ENCODE peak calls at places on chromosomes 1 and 21, in seven cellular contexts. H, W, L, S, C, T and U are unnamed samples.

GRCh38 chr21:41800425-41801186 is 33.8 kb upstream of the RIPK4 start:
- DNase-seq in H (no peak), C (no peak), W (no peak), S (no peak), L (no peak), T (no peak), U (no peak)

GRCh38 chr1:180157108-180157507 is 2.4 kb downstream of the QSOX1 start:
- DNase-seq in L (peak; percentile 55), H (no peak), W (no peak), T (no peak), S (no peak), C (no peak), U (no peak)

GRCh38 chr1:76764638-76765572 is 102.4 kb upstream of the ST6GALNAC5 start:
- DNase-seq in S (no peak), T (no peak), C (no peak), H (peak; percentile 16), W (peak; percentile 84), L (no peak), U (peak; percentile 72)

GRCh38 chr1:41629571-41629970 is 145.1 kb upstream of the EDN2 start:
- DNase-seq in T (no peak), C (no peak), L (peak; percentile 42), W (no peak), H (no peak), S (peak; percentile 37), U (no peak)

GRCh38 chr1:86419277-86419903 is 4.6 kb upstream of the CLCA2 start:
- DNase-seq in H (peak; percentile 10), W (peak; percentile 38), C (peak; percentile 64), L (no peak), S (peak; percentile 79), T (peak; percentile 54), U (no peak)

GRCh38 chr1:9542425-9542824 is 3.2 kb downstream of the SLC25A33 start:
- DNase-seq in L (no peak), T (no peak), W (no peak), S (peak; percentile 43), C (no peak), H (no peak), U (no peak)

GRCh38 chr1:63621698-63622097 is 28.5 kb downstream of the PGM1 start:
- DNase-seq in C (no peak), T (no peak), S (no peak), L (no peak), W (no peak), H (no peak), U (no peak)

GRCh38 chr1:170776777-170777176 is 112.8 kb downstream of the PRRX1 start:
- DNase-seq in T (no peak), H (no peak), W (no peak), L (no peak), C (no peak), S (no peak), U (no peak)

GRCh38 chr1:224894915-224895314 is 34.6 kb upstream of the DNAH14 start:
- DNase-seq in H (no peak), W (peak; percentile 35), T (peak; percentile 61), L (no peak), C (no peak), S (peak; percentile 15), U (no peak)

GRCh38 chr1:221696740-221697461 is 45.0 kb downstream of the DUSP10 start:
- DNase-seq in S (no peak), L (no peak), C (no peak), H (no peak), T (no peak), W (no peak), U (no peak)

GRCh38 chr1:94721240-94721639 is 98.9 kb upstream of the SLC44A3 start:
- DNase-seq in W (no peak), T (no peak), S (no peak), L (no peak), C (no peak), H (no peak), U (no peak)

GRCh38 chr1:201346337-201346939 is 31.0 kb downstream of the TNNT2 start:
- DNase-seq in T (peak; percentile 69), C (peak; percentile 82), S (peak; percentile 55), L (peak; percentile 27), H (no peak), W (peak; percentile 36), U (no peak)

GRCh38 chr1:109438798-109439297 is 12.6 kb upstream of the PSMA5 start:
- DNase-seq in W (no peak), C (no peak), L (peak; percentile 66), T (no peak), S (no peak), H (no peak), U (no peak)

GRCh38 chr1:221782461-221782860 is 40.6 kb upstream of the DUSP10 start:
- DNase-seq in L (no peak), S (no peak), H (no peak), C (no peak), W (no peak), T (no peak), U (peak; percentile 13)

GRCh38 chr1:67604778-67605177 is 80.2 kb upstream of the GADD45A start:
- DNase-seq in W (peak; percentile 6), C (no peak), S (no peak), L (no peak), H (no peak), T (no peak), U (no peak)

GRCh38 chr1:89047734-89048133 is 17.3 kb downstream of the GBP1 start:
- DNase-seq in T (no peak), L (no peak), W (no peak), H (no peak), C (no peak), S (no peak), U (no peak)

GRCh38 chr1:25568090-25568833 is 24.9 kb downstream of the LDLRAP1 start:
- DNase-seq in W (peak; percentile 12), C (peak; percentile 67), H (peak; percentile 52), S (no peak), T (peak; percentile 82), L (peak; percentile 33), U (peak; percentile 51)

GRCh38 chr1:156291226-156292061 is 4.0 kb downstream of the GLMP start:
- DNase-seq in L (no peak), S (no peak), H (peak; percentile 95), W (no peak), T (peak; percentile 94), C (peak; percentile 92), U (no peak)

GRCh38 chr1:12244078-12244477 is 14.2 kb downstream of the VPS13D start:
- DNase-seq in H (no peak), L (no peak), T (peak; percentile 71), C (no peak), S (peak; percentile 30), W (no peak), U (no peak)

GRCh38 chr1:66266350-66266749 is 267.6 kb upstream of the SGIP1 start:
- DNase-seq in W (peak; percentile 66), S (no peak), L (no peak), C (no peak), T (no peak), H (peak; percentile 28), U (peak; percentile 34)

GRCh38 chr1:147117109-147117508 is 55.2 kb downstream of the PRKAB2 start:
- DNase-seq in C (no peak), L (no peak), S (no peak), H (no peak), W (no peak), T (no peak), U (no peak)

GRCh38 chr1:163054056-163054706 is 15.0 kb upstream of the RGS4 start:
- DNase-seq in H (peak; percentile 15), T (peak; percentile 10), W (peak; percentile 22), S (no peak), C (no peak), L (no peak), U (peak; percentile 41)

GRCh38 chr1:38009088-38009840 is 3.3 kb upstream of the UTP11 start:
- DNase-seq in L (peak; percentile 61), W (no peak), S (peak; percentile 34), C (no peak), T (no peak), H (no peak), U (no peak)

GRCh38 chr1:191629836-191630235 is 528.4 kb upstream of the RGS18 start:
- DNase-seq in H (no peak), W (no peak), L (no peak), C (peak; percentile 11), S (no peak), T (no peak), U (no peak)

GRCh38 chr1:3503525-3503886 is 49.0 kb downstream of the ARHGEF16 start:
- DNase-seq in L (no peak), C (no peak), S (no peak), T (no peak), W (no peak), H (no peak), U (no peak)

GRCh38 chr1:25689686-25690381 is 73.2 kb downstream of the MAN1C1 start:
- DNase-seq in H (no peak), C (no peak), S (no peak), W (no peak), T (no peak), L (no peak), U (no peak)

GRCh38 chr1:203287109-203287893 is 18.0 kb upstream of the BTG2 start:
- DNase-seq in W (peak; percentile 61), C (no peak), T (no peak), S (peak; percentile 99), H (peak; percentile 90), L (no peak), U (no peak)

GRCh38 chr1:222171005-222171404 is 376.9 kb downstream of the HHIPL2 start:
- DNase-seq in C (peak; percentile 16), L (peak; percentile 70), H (peak; percentile 66), S (peak; percentile 53), W (peak; percentile 41), T (peak; percentile 60), U (no peak)

GRCh38 chr1:162166934-162167615 is 97.6 kb downstream of the NOS1AP start:
- DNase-seq in L (no peak), T (no peak), C (no peak), S (no peak), H (no peak), W (peak; percentile 90), U (peak; percentile 68)

GRCh38 chr1:154767315-154768240 is 102.5 kb downstream of the KCNN3 start:
- DNase-seq in W (peak; percentile 49), C (no peak), L (no peak), S (no peak), H (peak; percentile 62), T (no peak), U (peak; percentile 12)